ENCODE peak calls at places on chromosome 19, in five cellular contexts. N, C, E, B and F are unnamed samples.

GRCh38 chr19:43596842-43597461 is 557 bp downstream of the ZNF576 start:
- DNase-seq in B (no peak), E (no peak), N (no peak), C (no peak), F (no peak)

GRCh38 chr19:49463960-49464740 is 9.9 kb upstream of the FLT3LG start:
- DNase-seq in E (no peak), N (no peak), C (no peak), B (no peak), F (no peak)

GRCh38 chr19:54341295-54341694 is 2.3 kb upstream of the LILRA4 start:
- DNase-seq in B (no peak), C (no peak), N (no peak), E (no peak), F (no peak)

GRCh38 chr19:17289489-17289888 is 7.8 kb downstream of the ANKLE1 start:
- DNase-seq in B (peak; percentile 81), C (peak; percentile 14), N (peak; percentile 94), E (no peak), F (peak; percentile 57)

GRCh38 chr19:16374436-16374835 is 49.8 kb downstream of the KLF2 start:
- DNase-seq in N (no peak), E (no peak), B (no peak), C (no peak), F (no peak)

GRCh38 chr19:3338541-3339181 is 27.7 kb upstream of the NFIC start:
- DNase-seq in N (no peak), E (peak; percentile 56), B (peak; percentile 83), C (peak; percentile 35), F (no peak)

GRCh38 chr19:33339016-33339749 is 34.3 kb upstream of the CEBPG start:
- DNase-seq in E (no peak), N (no peak), C (no peak), B (no peak), F (no peak)

GRCh38 chr19:54893406-54893805 is 12.5 kb upstream of the NCR1 start:
- DNase-seq in C (peak; percentile 71), E (no peak), B (no peak), N (no peak), F (no peak)

GRCh38 chr19:5192568-5192967 is 148.0 kb downstream of the PTPRS start:
- DNase-seq in C (no peak), N (no peak), E (no peak), B (no peak), F (no peak)

GRCh38 chr19:13554506-13555235 is 48.4 kb upstream of the CACNA1A start:
- DNase-seq in B (no peak), N (no peak), E (no peak), C (no peak), F (no peak)

GRCh38 chr19:42360787-42361544 is 29.1 kb downstream of the CNFN start:
- DNase-seq in B (no peak), N (no peak), C (no peak), E (no peak), F (no peak)

GRCh38 chr19:8221161-8221560 is 12.0 kb downstream of the CERS4 start:
- DNase-seq in N (no peak), B (no peak), C (no peak), E (no peak), F (no peak)